ENCODE peak calls at places on chromosomes 13 and 19, in four cellular contexts. L is ovary, W is left ventricle myocardium inferior, Y is AG09319. T is an unnamed sample.

GRCh38 chr13:66805657-66806056 is 424.5 kb downstream of the PCDH9 start:
- DNase-seq in L (no peak), W (no peak), Y (no peak), T (no peak)

GRCh38 chr13:52428295-52428694 is 22.1 kb downstream of the VPS36 start:
- DNase-seq in L (no peak), W (no peak), Y (no peak), T (no peak)

GRCh38 chr13:35475131-35475959 is 1.1 kb downstream of the MAB21L1 start:
- DNase-seq in L (peak; percentile 60), W (no peak), Y (peak; percentile 38), T (peak; percentile 78)

GRCh38 chr19:1856698-1857603 is 6.4 kb downstream of the KLF16 start:
- DNase-seq in L (peak; percentile 82), W (peak; percentile 82), Y (no peak), T (no peak)

GRCh38 chr13:82657471-82657870 is 1224.8 kb downstream of the SLITRK1 start:
- DNase-seq in L (no peak), W (no peak), Y (no peak), T (no peak)

GRCh38 chr13:33392794-33393371 is 107.3 kb upstream of the STARD13 start:
- DNase-seq in L (no peak), W (no peak), Y (no peak), T (no peak)

GRCh38 chr19:8065489-8066261 is 13.1 kb downstream of the CCL25 start:
- DNase-seq in L (no peak), W (no peak), Y (no peak), T (no peak)

GRCh38 chr13:43200736-43201135 is 177.3 kb downstream of the DNAJC15 start:
- DNase-seq in L (no peak), W (no peak), Y (no peak), T (no peak)

GRCh38 chr19:1554968-1555801 is 12.9 kb downstream of the MEX3D start:
- DNase-seq in L (no peak), W (no peak), Y (no peak), T (no peak)

GRCh38 chr19:5787554-5788182 is 3.1 kb upstream of the PRR22 start:
- DNase-seq in L (peak; percentile 29), W (no peak), Y (no peak), T (no peak)

GRCh38 chr13:38348890-38349289 is 761 bp upstream of the UFM1 start:
- DNase-seq in L (no peak), W (no peak), Y (no peak), T (no peak)

GRCh38 chr13:92804346-92804745 is 422.3 kb upstream of the GPC6 start:
- DNase-seq in L (no peak), W (no peak), Y (no peak), T (no peak)

GRCh38 chr19:51565583-51565982 is 5.5 kb upstream of the ZNF175 start:
- DNase-seq in L (no peak), W (no peak), Y (no peak), T (no peak)

GRCh38 chr19:15282311-15282705 is 50.0 kb downstream of the BRD4 start:
- DNase-seq in L (no peak), W (no peak), Y (no peak), T (no peak)

DNA sequence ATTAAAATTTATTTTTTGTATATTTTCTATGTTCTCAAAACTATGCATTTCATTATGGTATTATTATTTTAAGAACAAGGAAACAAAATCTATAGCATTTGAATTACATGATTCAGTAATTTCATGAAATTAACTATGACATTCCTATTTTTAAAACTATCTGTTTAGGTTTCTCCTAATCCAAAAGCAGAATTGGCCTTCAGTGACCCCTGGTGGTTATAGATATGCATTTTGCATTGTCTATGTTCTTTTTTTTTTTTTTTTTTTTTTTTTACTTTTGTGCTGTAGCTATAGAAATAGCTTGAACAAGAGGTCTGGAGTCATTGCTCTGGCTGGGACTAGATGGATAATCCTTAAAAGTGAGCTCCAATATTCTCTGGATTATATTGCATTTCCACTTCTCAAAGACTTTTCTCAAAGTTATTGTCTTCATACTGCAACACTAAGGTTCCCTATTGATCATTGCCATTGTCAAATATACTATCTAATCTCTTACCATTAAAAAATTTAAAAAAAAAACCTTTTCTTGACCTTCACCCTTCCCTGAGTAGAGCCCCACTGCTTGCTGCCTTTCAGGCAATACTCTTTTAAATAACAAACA is 15.9 kb upstream of the DNAJC3 start:
- DNase-seq in L (no peak), W (no peak), Y (no peak), T (no peak)
- TF ChIP-seq CTCF in L (no peak), W (peak; percentile 69), Y (peak; percentile 61), T (peak; percentile 84)

GRCh38 chr13:46908511-46908910 is 11.7 kb upstream of the HTR2A start:
- DNase-seq in L (no peak), W (no peak), Y (peak; percentile 16), T (no peak)

GRCh38 chr13:46901721-46902120 is 4.9 kb upstream of the HTR2A start:
- DNase-seq in L (no peak), W (no peak), Y (no peak), T (no peak)

GRCh38 chr13:46903748-46904147 is 6.9 kb upstream of the HTR2A start:
- DNase-seq in L (no peak), W (no peak), Y (no peak), T (no peak)

GRCh38 chr13:46906440-46906839 is 9.6 kb upstream of the HTR2A start:
- DNase-seq in L (no peak), W (no peak), Y (no peak), T (no peak)

DNA sequence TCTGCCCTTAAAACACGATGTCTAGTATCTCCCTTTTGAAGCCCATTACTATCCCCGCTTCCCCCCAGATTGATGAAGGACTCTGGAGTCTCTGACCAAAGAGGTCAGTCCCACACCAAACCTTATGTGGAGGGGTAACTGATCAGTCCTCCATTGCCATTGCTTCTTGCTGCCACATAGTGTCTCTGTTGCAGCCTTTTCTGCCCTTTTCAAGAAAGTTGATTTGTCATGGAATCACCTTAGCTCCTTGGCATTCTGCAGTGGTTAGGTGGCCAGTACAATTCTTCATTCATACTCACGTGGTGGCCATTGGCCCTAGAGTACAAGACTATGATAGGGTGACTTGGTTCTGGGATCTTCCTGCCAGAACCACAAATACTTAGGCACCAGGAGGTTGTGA is 8.4 kb upstream of the HTR2A start:
- DNase-seq in L (no peak), W (no peak), Y (no peak), T (no peak)
- TF ChIP-seq CTCF in L (no peak), W (no peak), Y (peak; percentile 19), T (peak; percentile 38)

GRCh38 chr19:56155124-56155687 is 14.1 kb downstream of the ZNF444 start:
- DNase-seq in L (no peak), W (no peak), Y (no peak), T (no peak)
- TF ChIP-seq CTCF in L (no peak), W (peak; percentile 58), Y (no peak), T (peak; percentile 53)

GRCh38 chr13:39418424-39418823 is 184.6 kb downstream of the LHFPL6 start:
- DNase-seq in L (no peak), W (no peak), Y (no peak), T (no peak)

GRCh38 chr13:39415403-39415802 is 187.6 kb downstream of the LHFPL6 start:
- DNase-seq in L (peak; percentile 57), W (peak; percentile 56), Y (no peak), T (no peak)

GRCh38 chr13:39419068-39419467 is 183.9 kb downstream of the LHFPL6 start:
- DNase-seq in L (no peak), W (no peak), Y (no peak), T (no peak)

GRCh38 chr13:39417643-39418042 is 185.3 kb downstream of the LHFPL6 start:
- DNase-seq in L (no peak), W (no peak), Y (no peak), T (no peak)

GRCh38 chr13:39417131-39417530 is 185.9 kb downstream of the LHFPL6 start:
- DNase-seq in L (no peak), W (no peak), Y (no peak), T (no peak)
- TF ChIP-seq CTCF in L (no peak), W (peak; percentile 38), Y (no peak), T (peak; percentile 67)

DNA sequence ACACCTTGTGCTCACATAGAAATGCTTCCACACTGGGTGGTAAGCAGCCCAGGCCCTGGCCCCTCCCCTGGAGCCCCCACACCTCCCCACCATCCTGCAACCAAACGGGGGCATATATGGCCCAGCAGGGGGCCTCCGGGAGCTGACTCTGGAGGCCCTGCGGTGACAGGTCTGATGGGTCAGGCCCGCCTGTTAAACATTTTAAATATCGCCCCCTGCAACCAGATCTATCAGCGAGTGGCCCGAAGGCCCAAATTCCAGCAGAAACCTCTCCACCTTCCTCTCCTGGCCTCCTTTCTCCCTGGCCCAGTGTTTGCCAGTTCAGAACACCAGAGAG is 48.0 kb upstream of the KATNAL1 start:
- DNase-seq in L (no peak), W (no peak), Y (no peak), T (no peak)
- TF ChIP-seq CTCF in L (no peak), W (peak; percentile 58), Y (no peak), T (peak; percentile 55)

GRCh38 chr19:18948976-18949356 is 7.9 kb upstream of the HOMER3 start:
- DNase-seq in L (no peak), W (no peak), Y (no peak), T (no peak)

GRCh38 chr19:18955042-18955441 is 14.0 kb upstream of the HOMER3 start:
- DNase-seq in L (no peak), W (no peak), Y (no peak), T (no peak)

GRCh38 chr19:18949858-18950257 is 8.8 kb upstream of the HOMER3 start:
- DNase-seq in L (no peak), W (no peak), Y (no peak), T (no peak)

GRCh38 chr19:18954094-18954493 is 13.1 kb upstream of the HOMER3 start:
- DNase-seq in L (no peak), W (no peak), Y (no peak), T (no peak)

DNA sequence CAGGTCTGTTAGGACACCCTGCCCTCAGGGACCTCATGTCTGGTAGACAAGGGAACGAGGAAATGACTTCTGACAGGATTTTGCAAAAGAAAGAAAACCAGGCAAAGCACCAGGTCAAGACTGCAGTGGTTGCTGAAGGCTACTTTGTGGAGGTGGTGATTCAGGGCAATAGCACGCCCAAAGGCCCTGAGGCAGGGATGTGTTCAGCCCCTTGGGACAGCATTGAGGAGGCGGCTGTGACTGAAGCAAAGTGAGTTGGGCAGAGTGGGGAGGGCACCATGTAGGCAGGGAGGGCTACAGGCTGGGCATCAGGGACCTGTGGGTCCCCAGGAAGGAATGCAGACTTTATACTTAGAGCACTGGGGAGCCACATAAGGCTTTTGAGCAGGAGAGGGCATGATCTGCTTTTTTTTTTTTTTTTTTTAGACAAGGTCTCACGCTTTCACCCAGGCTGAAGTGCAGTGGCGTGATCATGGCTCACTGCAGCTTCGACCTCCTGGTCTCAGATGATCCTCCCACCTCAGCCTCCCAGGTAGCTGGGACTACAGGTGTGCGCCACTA is 10.8 kb upstream of the HOMER3 start:
- DNase-seq in L (no peak), W (no peak), Y (peak; percentile 31), T (no peak)
- TF ChIP-seq CTCF in L (no peak), W (no peak), Y (no peak), T (no peak)

GRCh38 chr19:43224855-43225253 is 19.4 kb upstream of the PSG4 start:
- DNase-seq in L (no peak), W (no peak), Y (no peak), T (no peak)

GRCh38 chr19:43229315-43229714 is 23.9 kb upstream of the PSG4 start:
- DNase-seq in L (no peak), W (no peak), Y (no peak), T (no peak)
- TF ChIP-seq CTCF in L (no peak), W (peak; percentile 25), Y (peak; percentile 15), T (no peak)

DNA sequence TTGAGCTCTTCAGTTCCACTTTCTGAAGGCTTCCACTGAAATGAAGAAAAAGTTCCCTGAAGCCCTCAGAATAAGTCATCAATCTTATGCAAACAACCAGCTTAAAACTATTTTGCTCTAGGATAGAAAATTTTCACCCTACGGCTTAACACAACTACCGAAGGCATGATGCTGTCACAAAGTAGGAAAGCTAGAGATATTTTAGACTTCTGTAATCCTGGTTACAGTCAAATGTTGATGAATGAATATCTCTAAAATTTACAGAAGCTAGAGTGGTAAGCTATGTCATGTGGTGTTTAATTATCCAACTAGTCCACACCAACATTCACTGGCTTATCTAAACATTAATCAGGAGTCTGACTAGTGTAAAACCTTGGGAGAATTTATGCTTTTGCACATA is 197.9 kb downstream of the SUCLA2 start:
- DNase-seq in L (no peak), W (no peak), Y (no peak), T (no peak)
- TF ChIP-seq CTCF in L (no peak), W (no peak), Y (no peak), T (no peak)

T was measured in chondrocyte.